ENCODE peak calls at places on chromosomes 16 and 17, in six cellular contexts. E, P, D, L, F and I are unnamed samples.

GRCh38 chr16:11379420-11379819 is 34.2 kb downstream of the RMI2 start:
- DNase-seq in L (no peak), D (peak; percentile 81), P (no peak), E (no peak), F (peak; percentile 15), I (peak; percentile 41)

GRCh38 chr17:80453126-80453979 is 23.1 kb downstream of the NPTX1 start:
- DNase-seq in F (no peak), P (no peak), L (no peak), E (no peak), D (no peak), I (no peak)

GRCh38 chr17:17712268-17712924 is 31.1 kb downstream of the RAI1 start:
- DNase-seq in P (peak; percentile 24), F (no peak), D (peak; percentile 61), E (peak; percentile 45), L (no peak), I (peak; percentile 44)

GRCh38 chr17:33292184-33292980 is 713 bp downstream of the ASIC2 start:
- DNase-seq in D (no peak), F (no peak), L (no peak), P (peak; percentile 68), E (no peak), I (no peak)

GRCh38 chr17:43908111-43908721 is 880 bp upstream of the MPP2 start:
- DNase-seq in P (no peak), F (peak; percentile 71), E (peak; percentile 37), D (no peak), L (peak; percentile 33), I (no peak)

GRCh38 chr17:74712756-74713155 is at the start of gene CD300LF:
- DNase-seq in D (no peak), L (no peak), F (no peak), E (peak; percentile 52), P (no peak), I (no peak)

GRCh38 chr17:7856081-7856791 is 1.1 kb downstream of the NAA38 start:
- DNase-seq in L (peak; percentile 9), P (no peak), E (peak; percentile 31), F (no peak), D (no peak), I (no peak)

GRCh38 chr16:89431158-89431584 is 59.2 kb downstream of the ANKRD11 start:
- DNase-seq in F (no peak), P (no peak), E (no peak), L (no peak), D (no peak), I (no peak)

GRCh38 chr17:50479522-50480141 is 972 bp downstream of the RSAD1 start:
- DNase-seq in E (peak; percentile 79), L (peak; percentile 81), P (peak; percentile 90), D (peak; percentile 75), F (peak; percentile 66), I (peak; percentile 66)

GRCh38 chr16:56102159-56102798 is 89.0 kb upstream of the GNAO1 start:
- DNase-seq in F (no peak), P (no peak), E (no peak), D (no peak), L (no peak), I (no peak)

GRCh38 chr16:28259781-28260150 is 32.6 kb upstream of the SBK1 start:
- DNase-seq in P (no peak), D (no peak), L (no peak), F (no peak), E (no peak), I (no peak)

GRCh38 chr16:276360-277077 is 775 bp upstream of the RGS11 start:
- DNase-seq in D (no peak), P (no peak), L (no peak), F (no peak), E (no peak), I (no peak)

GRCh38 chr16:4687946-4688673 is 5.3 kb upstream of the NUDT16L1 start:
- DNase-seq in D (no peak), E (no peak), L (no peak), F (no peak), P (no peak), I (no peak)

GRCh38 chr17:34391241-34391640 is 28.2 kb upstream of the CCL1 start:
- DNase-seq in F (no peak), P (no peak), D (no peak), L (no peak), E (no peak), I (no peak)

GRCh38 chr17:49086649-49087048 is 45.9 kb upstream of the B4GALNT2 start:
- DNase-seq in E (no peak), P (no peak), D (no peak), L (no peak), F (no peak), I (no peak)

GRCh38 chr16:3157229-3158013 is 22.6 kb downstream of the ZNF213 start:
- DNase-seq in F (peak; percentile 36), P (peak; percentile 94), D (peak; percentile 98), E (no peak), L (peak; percentile 84), I (no peak)

GRCh38 chr17:75557075-75557851 is 30.3 kb upstream of the MYO15B start:
- DNase-seq in L (peak; percentile 83), E (no peak), F (no peak), D (peak; percentile 73), P (peak; percentile 96), I (no peak)

GRCh38 chr17:2797632-2798031 is 1.4 kb downstream of the RAP1GAP2 start:
- DNase-seq in L (peak; percentile 17), E (no peak), D (no peak), F (no peak), P (no peak), I (no peak)

GRCh38 chr17:45130640-45131293 is 1.5 kb downstream of the PLCD3 start:
- DNase-seq in P (no peak), F (no peak), D (no peak), E (no peak), L (no peak), I (no peak)

GRCh38 chr17:56771563-56771962 is 62.2 kb downstream of the C17orf67 start:
- DNase-seq in F (no peak), D (no peak), E (no peak), L (no peak), P (no peak), I (no peak)

GRCh38 chr16:69397821-69398521 is 12.2 kb upstream of the TERF2 start:
- DNase-seq in E (no peak), L (no peak), P (peak; percentile 94), F (no peak), D (peak; percentile 85), I (no peak)

GRCh38 chr17:74249966-74250365 is 24.1 kb upstream of the DNAI2 start:
- DNase-seq in L (no peak), F (no peak), E (no peak), D (no peak), P (no peak), I (no peak)